ENCODE peak calls at places on chromosomes 3 and 15, in eight cellular contexts. H is cardiac muscle cell; C is WERI-Rb-1; I is HCT116; U is dorsolateral prefrontal cortex; J is CD8-positive, alpha-beta memory T cell; R is CD8-positive, alpha-beta T cell; M is fibroblast of mammary gland. K is an unnamed sample.

GRCh38 chr3:106176734-106177133 is 307.9 kb upstream of the CBLB start:
- DNase-seq in M (peak; percentile 12), R (peak; percentile 61), C (no peak), I (no peak), H (peak; percentile 32), U (no peak), J (peak; percentile 74), K (peak; percentile 60)

GRCh38 chr3:29695905-29696238 is 415.0 kb downstream of the RBMS3 start:
- DNase-seq in U (no peak), J (no peak), C (no peak), I (no peak), M (peak; percentile 60), R (no peak), H (no peak), K (no peak)

GRCh38 chr3:40313975-40314860 is 4.7 kb downstream of the EIF1B start:
- DNase-seq in I (no peak), R (no peak), J (no peak), H (no peak), M (peak; percentile 35), C (no peak), U (no peak), K (no peak)

GRCh38 chr3:94071713-94072284 is 8.9 kb downstream of the NSUN3 start:
- DNase-seq in H (no peak), U (no peak), R (no peak), I (no peak), M (no peak), J (no peak), C (no peak), K (no peak)

GRCh38 chr3:158768881-158769518 is 32.9 kb upstream of the MFSD1 start:
- DNase-seq in C (no peak), R (no peak), I (no peak), M (peak; percentile 96), U (no peak), H (peak; percentile 97), J (no peak), K (peak; percentile 99)

GRCh38 chr15:51129513-51130197 is 34.9 kb upstream of the TNFAIP8L3 start:
- DNase-seq in I (no peak), C (no peak), M (no peak), H (no peak), R (no peak), J (no peak), U (no peak), K (peak; percentile 53)

GRCh38 chr3:34011171-34012101 is 213.0 kb downstream of the PDCD6IP start:
- DNase-seq in I (peak; percentile 8), U (no peak), C (peak; percentile 34), R (no peak), H (no peak), M (peak; percentile 63), J (no peak), K (peak; percentile 48)

GRCh38 chr3:51798561-51798960 is 19.5 kb upstream of the IQCF6 start:
- DNase-seq in H (no peak), J (no peak), M (no peak), C (no peak), U (no peak), R (peak; percentile 32), I (no peak), K (peak; percentile 6)

GRCh38 chr3:105661461-105661860 is 207.4 kb downstream of the CBLB start:
- DNase-seq in R (no peak), I (no peak), C (no peak), H (no peak), J (no peak), M (no peak), U (no peak), K (no peak)

GRCh38 chr15:56211960-56212550 is 31.6 kb downstream of the RFX7 start:
- DNase-seq in I (no peak), C (no peak), M (no peak), J (no peak), R (no peak), H (no peak), U (no peak), K (no peak)

GRCh38 chr3:71393745-71394144 is 189.8 kb downstream of the FOXP1 start:
- DNase-seq in C (no peak), I (no peak), U (no peak), M (no peak), J (no peak), R (no peak), H (no peak), K (no peak)

GRCh38 chr3:149009732-149010131 is 18.4 kb downstream of the GYG1 start:
- DNase-seq in I (no peak), H (no peak), R (peak; percentile 58), U (no peak), J (peak; percentile 79), M (peak; percentile 19), C (no peak), K (peak; percentile 54)

GRCh38 chr15:53434174-53434678 is 325.2 kb downstream of the WDR72 start:
- DNase-seq in I (no peak), C (peak; percentile 13), J (no peak), M (no peak), R (no peak), H (no peak), U (no peak), K (no peak)

GRCh38 chr3:146375214-146375613 is 94.1 kb downstream of the PLSCR2 start:
- DNase-seq in J (no peak), C (no peak), M (peak; percentile 70), I (no peak), H (peak; percentile 63), R (no peak), U (no peak), K (no peak)

GRCh38 chr3:135155228-135155627 is 360.2 kb downstream of the EPHB1 start:
- DNase-seq in J (no peak), I (no peak), M (no peak), H (no peak), R (no peak), U (no peak), C (no peak), K (no peak)

GRCh38 chr3:10504161-10505049 is 981 bp downstream of the ATP2B2 start:
- DNase-seq in U (no peak), C (no peak), J (no peak), R (no peak), I (no peak), H (no peak), M (no peak), K (no peak)

GRCh38 chr3:10506696-10507095 is 1.3 kb upstream of the ATP2B2 start:
- DNase-seq in M (no peak), U (no peak), H (no peak), C (no peak), I (no peak), R (no peak), J (no peak), K (no peak)

GRCh38 chr3:10503217-10503796 is 2.1 kb downstream of the ATP2B2 start:
- DNase-seq in I (no peak), J (no peak), U (no peak), H (no peak), R (no peak), M (no peak), C (no peak), K (no peak)

GRCh38 chr3:10505791-10506585 is 602 bp upstream of the ATP2B2 start:
- DNase-seq in C (no peak), J (no peak), U (no peak), R (no peak), I (no peak), H (peak; percentile 8), M (no peak), K (no peak)

GRCh38 chr3:10505050-10505790 is at the start of gene ATP2B2:
- DNase-seq in M (no peak), U (no peak), I (no peak), C (peak; percentile 59), R (no peak), J (no peak), H (no peak), K (no peak)
- H3K4me3 ChIP-seq in M (no peak within 1 kb of the TSS), U (peak within 1 kb of the TSS; percentile 63), I (no peak within 1 kb of the TSS), C (peak within 1 kb of the TSS; percentile 50), R (peak within 1 kb of the TSS; percentile 30), J (no peak within 1 kb of the TSS), H (peak within 1 kb of the TSS; percentile 0), K (no peak within 1 kb of the TSS)

GRCh38 chr3:157081681-157082210 is 78.2 kb downstream of the CCNL1 start:
- DNase-seq in C (peak; percentile 90), M (peak; percentile 95), J (peak; percentile 92), I (peak; percentile 85), R (peak; percentile 94), U (peak; percentile 92), H (peak; percentile 93), K (peak; percentile 95)
- H3K4me3 ChIP-seq in C (no peak overlapping the region), M (no peak overlapping the region), J (no peak overlapping the region), I (peak overlapping the region; percentile 22), R (no peak overlapping the region), U (no peak overlapping the region), H (no peak overlapping the region), K (peak overlapping the region; percentile 9)

GRCh38 chr15:99508807-99509311 is 56.9 kb upstream of the MEF2A start:
- DNase-seq in U (no peak), R (no peak), H (no peak), C (no peak), M (no peak), I (no peak), J (no peak), K (no peak)

GRCh38 chr15:99514306-99514705 is 51.5 kb upstream of the MEF2A start:
- DNase-seq in U (no peak), C (no peak), M (no peak), H (no peak), I (no peak), R (no peak), J (no peak), K (no peak)

GRCh38 chr15:99511529-99511864 is 54.3 kb upstream of the MEF2A start:
- DNase-seq in R (no peak), U (no peak), I (no peak), M (peak; percentile 9), J (no peak), C (no peak), H (peak; percentile 93), K (peak; percentile 90)

GRCh38 chr15:99509686-99510461 is 55.9 kb upstream of the MEF2A start:
- DNase-seq in H (peak; percentile 17), J (no peak), R (no peak), C (no peak), I (no peak), M (no peak), U (no peak), K (no peak)

DNA sequence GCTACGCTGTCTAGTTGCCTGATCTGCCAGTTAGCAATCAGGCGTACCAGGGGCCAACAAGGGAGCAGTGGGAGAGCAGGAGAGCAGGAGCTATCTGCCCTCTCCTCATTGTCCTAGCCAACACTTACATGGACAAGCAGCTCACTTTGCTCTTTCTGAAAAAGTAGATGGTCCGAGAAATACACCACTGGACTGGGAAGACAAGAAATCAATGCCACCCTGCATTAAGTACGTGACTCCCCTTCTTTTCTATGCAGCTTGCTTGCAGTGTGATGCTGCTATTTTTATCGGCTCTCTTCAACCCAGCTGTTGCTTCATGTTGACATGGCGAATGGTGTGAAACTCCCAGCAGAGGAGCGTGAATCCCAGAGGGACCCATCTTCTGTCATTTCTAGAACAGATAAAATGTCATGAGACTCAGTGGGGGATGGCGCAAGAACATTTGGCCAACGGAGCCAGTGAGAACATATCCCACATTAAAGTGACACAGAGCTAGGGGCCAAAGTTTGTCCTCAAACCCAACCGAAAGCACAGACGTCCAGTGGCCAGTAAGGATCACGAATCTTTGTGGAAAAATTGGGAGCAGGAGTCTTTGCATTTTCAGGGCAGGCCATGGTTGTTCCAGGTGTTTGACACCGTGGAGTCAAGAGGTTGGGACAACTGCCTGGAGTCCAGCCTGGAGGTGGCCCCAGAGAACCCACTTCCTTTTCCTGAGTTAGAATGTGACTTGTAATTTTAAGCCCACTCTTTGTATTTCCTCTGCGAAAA is 53.7 kb upstream of the MEF2A start:
- DNase-seq in H (peak; percentile 65), U (no peak), C (no peak), J (no peak), M (no peak), I (no peak), R (no peak), K (peak; percentile 60)
- H3K4me3 ChIP-seq in H (no peak overlapping the region), U (no peak overlapping the region), C (no peak overlapping the region), J (no peak overlapping the region), M (no peak overlapping the region), I (no peak overlapping the region), R (no peak overlapping the region), K (no peak overlapping the region)

GRCh38 chr3:63864008-63864871 is 573 bp downstream of the ATXN7 start:
- DNase-seq in H (peak; percentile 10), C (peak; percentile 23), M (no peak), R (peak; percentile 69), U (peak; percentile 34), I (no peak), J (peak; percentile 73), K (no peak)
- H3K4me3 ChIP-seq in H (peak overlapping the region; percentile 99), C (peak overlapping the region; percentile 84), M (peak overlapping the region; percentile 76), R (peak overlapping the region; percentile 71), U (peak overlapping the region; percentile 92), I (peak overlapping the region; percentile 79), J (peak overlapping the region; percentile 66), K (peak overlapping the region; percentile 89)

K was measured in choroid plexus epithelial cell.